ENCODE peak calls at places on chromosome 13, in four cellular contexts. T is activated CD4-positive, alpha-beta T cell treated with anti-CD3 and anti-CD28 coated beads, Interleukin-2, amount 50 U/mL, for 48 hours; L is CD4-positive, alpha-beta T cell; A is thyroid gland. O is an unnamed sample.

GRCh38 chr13:99301056-99301838 is 6.0 kb downstream of the GPR183 start:
- DNase-seq in T (no peak), L (no peak), A (no peak), O (no peak)

GRCh38 chr13:113400621-113401451 is 36.9 kb upstream of the GRTP1 start:
- DNase-seq in T (no peak), L (no peak), A (peak), O (no peak)

GRCh38 chr13:43046259-43046658 is 22.9 kb downstream of the DNAJC15 start:
- DNase-seq in T (no peak), L (no peak), A (no peak), O (no peak)

GRCh38 chr13:74573654-74574053 is 439.4 kb upstream of the KLF12 start:
- DNase-seq in T (peak), L (no peak), A (no peak), O (no peak)

GRCh38 chr13:99386911-99387788 is 80.0 kb upstream of the GPR183 start:
- DNase-seq in T (peak), L (peak), A (peak), O (peak)

GRCh38 chr13:85816413-85816812 is 17.2 kb upstream of the SLITRK6 start:
- DNase-seq in T (no peak), L (no peak), A (no peak), O (no peak)

GRCh38 chr13:30308548-30308947 is 1.2 kb upstream of the KATNAL1 start:
- DNase-seq in T (no peak), L (no peak), A (peak), O (no peak)

GRCh38 chr13:103996733-103997132 is 930.5 kb upstream of the SLC10A2 start:
- DNase-seq in T (no peak), L (no peak), A (no peak), O (no peak)

GRCh38 chr13:24214528-24214927 is 54.0 kb downstream of the SPATA13 start:
- DNase-seq in T (no peak), L (no peak), A (no peak), O (no peak)

GRCh38 chr13:101915333-101915732 is 462.9 kb downstream of the ITGBL1 start:
- DNase-seq in T (no peak), L (no peak), A (no peak), O (no peak)

GRCh38 chr13:74406439-74406838 is 272.2 kb upstream of the KLF12 start:
- DNase-seq in T (no peak), L (no peak), A (no peak), O (no peak)

GRCh38 chr13:20425819-20426219 is 99.8 kb downstream of the CRYL1 start:
- DNase-seq in T (peak), L (no peak), A (no peak), O (no peak)

GRCh38 chr13:76792680-76793334 is 93.4 kb downstream of the KCTD12 start:
- DNase-seq in T (no peak), L (no peak), A (no peak), O (no peak)

GRCh38 chr13:98706446-98707110 is 45.9 kb downstream of the SLC15A1 start:
- DNase-seq in T (no peak), L (no peak), A (no peak), O (no peak)

GRCh38 chr13:98838776-98839175 is 86.3 kb upstream of the SLC15A1 start:
- DNase-seq in T (no peak), L (no peak), A (no peak), O (no peak)

GRCh38 chr13:110634558-110634957 is 19.2 kb downstream of the NAXD start:
- DNase-seq in T (no peak), L (no peak), A (no peak), O (no peak)

GRCh38 chr13:80341098-80341701 is at the start of gene SPRY2:
- DNase-seq in T (peak), L (no peak), A (peak), O (no peak)

GRCh38 chr13:37889811-37890210 is 20.2 kb upstream of the TRPC4 start:
- DNase-seq in T (no peak), L (no peak), A (no peak), O (no peak)

GRCh38 chr13:99303863-99304521 is 3.2 kb downstream of the GPR183 start:
- DNase-seq in T (peak), L (peak), A (no peak), O (no peak)

GRCh38 chr13:111948811-111949210 is 118.1 kb upstream of the SOX1 start:
- DNase-seq in T (no peak), L (no peak), A (no peak), O (no peak)

GRCh38 chr13:21529102-21529893 is 70.2 kb upstream of the ZDHHC20 start:
- DNase-seq in T (no peak), L (no peak), A (no peak), O (no peak)

GRCh38 chr13:49633687-49634086 is 5.4 kb downstream of the ARL11 start:
- DNase-seq in T (no peak), L (no peak), A (no peak), O (no peak)

GRCh38 chr13:103883152-103883551 is 816.9 kb upstream of the SLC10A2 start:
- DNase-seq in T (no peak), L (no peak), A (peak), O (no peak)

GRCh38 chr13:40494932-40495619 is 171.4 kb downstream of the FOXO1 start:
- DNase-seq in T (no peak), L (no peak), A (no peak), O (no peak)

GRCh38 chr13:25170554-25171107 is 1.5 kb downstream of the AMER2 start:
- DNase-seq in T (no peak), L (no peak), A (no peak), O (no peak)

GRCh38 chr13:53272873-53273272 is 244.3 kb downstream of the OLFM4 start:
- DNase-seq in T (no peak), L (no peak), A (no peak), O (no peak)

GRCh38 chr13:48626077-48626449 is 27.7 kb upstream of the CYSLTR2 start:
- DNase-seq in T (no peak), L (no peak), A (no peak), O (no peak)

GRCh38 chr13:50401721-50402510 is 386.7 kb downstream of the KCNRG start:
- DNase-seq in T (no peak), L (no peak), A (no peak), O (no peak)

GRCh38 chr13:67048084-67048792 is 181.9 kb downstream of the PCDH9 start:
- DNase-seq in T (no peak), L (no peak), A (no peak), O (no peak)

GRCh38 chr13:85473144-85473543 is 326.1 kb downstream of the SLITRK6 start:
- DNase-seq in T (no peak), L (no peak), A (no peak), O (no peak)

GRCh38 chr13:33111414-33112110 is 95.3 kb downstream of the KL start:
- DNase-seq in T (no peak), L (no peak), A (no peak), O (no peak)

GRCh38 chr13:98825659-98826058 is 73.2 kb upstream of the SLC15A1 start:
- DNase-seq in T (no peak), L (no peak), A (no peak), O (no peak)